ENCODE peak calls at places on chromosomes 16 and 17, in six cellular contexts. K is AG04450; T is A549; R is ascending aorta; Z is activated naive CD4-positive, alpha-beta T cell treated with anti-CD3 and anti-CD28 coated beads, Interleukin-2, amount 10 ng/mL, durations not matched to agents 7 days and 5 days; W is dorsolateral prefrontal cortex. C is an unnamed sample.

GRCh38 chr16:23171234-23171948 is 11.2 kb upstream of the SCNN1G start:
- DNase-seq in T (peak), R (no peak), K (no peak), Z (no peak), W (no peak), C (no peak)

GRCh38 chr17:75345514-75346167 is 56.4 kb upstream of the SLC25A19 start:
- DNase-seq in K (no peak), W (no peak), Z (peak), R (no peak), T (no peak), C (no peak)

GRCh38 chr17:16377804-16378400 is 3.0 kb upstream of the UBB start:
- DNase-seq in K (no peak), T (peak), R (no peak), W (no peak), Z (no peak), C (no peak)

GRCh38 chr17:69245617-69246016 is 17.0 kb upstream of the ABCA10 start:
- DNase-seq in R (no peak), T (no peak), Z (no peak), K (no peak), W (no peak), C (no peak)

GRCh38 chr17:74424658-74425057 is 7.2 kb upstream of the GPRC5C start:
- DNase-seq in W (no peak), T (no peak), R (no peak), K (no peak), Z (no peak), C (no peak)

GRCh38 chr17:8164815-8165131 is 2.0 kb upstream of the VAMP2 start:
- DNase-seq in Z (peak), T (no peak), R (no peak), K (no peak), W (no peak), C (no peak)

GRCh38 chr17:42459256-42459982 is 741 bp downstream of the ATP6V0A1 start:
- DNase-seq in W (peak), T (peak), Z (peak), R (peak), K (no peak), C (no peak)

GRCh38 chr17:2335726-2336214 is 487 bp downstream of the TSR1 start:
- DNase-seq in T (no peak), R (no peak), Z (peak), W (no peak), K (no peak), C (no peak)

GRCh38 chr16:52405441-52405840 is 141.5 kb downstream of the TOX3 start:
- DNase-seq in K (no peak), Z (no peak), R (no peak), W (no peak), T (no peak), C (no peak)

GRCh38 chr16:19175492-19176262 is 7.6 kb downstream of the SYT17 start:
- DNase-seq in W (no peak), K (no peak), T (no peak), Z (no peak), R (no peak), C (no peak)

GRCh38 chr16:85525464-85526117 is 87.5 kb upstream of the GSE1 start:
- DNase-seq in Z (no peak), T (no peak), R (no peak), W (no peak), K (no peak), C (no peak)